ENCODE peak calls at places on chromosomes 3 and 15, in four cellular contexts. A is fibroblast of lung, M is OCI-LY7, V is neural progenitor cell. X is an unnamed sample.
A peak's percentile ranks its signal among the peaks of the same experiment; 100 is the strongest.

GRCh38 chr15:63583027-63583426 is 14.2 kb upstream of the FBXL22 start:
- DNase-seq in M (no peak), A (peak; percentile 93), V (no peak), X (no peak)

GRCh38 chr15:80530737-80531365 is 126.7 kb downstream of the ARNT2 start:
- DNase-seq in A (no peak), V (no peak), M (no peak), X (no peak)

GRCh38 chr3:74711913-74712512 is 97.6 kb upstream of the CNTN3 start:
- DNase-seq in M (no peak), V (no peak), A (no peak), X (no peak)

GRCh38 chr15:96893159-96893906 is 562.8 kb downstream of the NR2F2 start:
- DNase-seq in A (peak; percentile 11), M (no peak), V (peak; percentile 77), X (peak; percentile 30)

GRCh38 chr3:37074178-37074577 is 80.9 kb downstream of the MLH1 start:
- DNase-seq in M (no peak), V (no peak), A (peak; percentile 93), X (no peak)

GRCh38 chr3:142888099-142888483 is 792 bp downstream of the PCOLCE2 start:
- DNase-seq in V (no peak), A (no peak), M (no peak), X (no peak)

GRCh38 chr15:96347181-96348111 is 16.9 kb downstream of the NR2F2 start:
- DNase-seq in A (peak; percentile 78), V (peak; percentile 86), M (no peak), X (no peak)

GRCh38 chr3:67774676-67775075 is 120.3 kb upstream of the SUCLG2 start:
- DNase-seq in M (peak; percentile 14), A (no peak), V (no peak), X (no peak)

GRCh38 chr3:36941658-36942057 is 3.2 kb downstream of the TRANK1 start:
- DNase-seq in V (no peak), M (no peak), A (peak; percentile 38), X (no peak)

GRCh38 chr3:171696805-171697204 is 113.5 kb downstream of the PLD1 start:
- DNase-seq in M (no peak), V (no peak), A (no peak), X (no peak)

GRCh38 chr3:171691485-171691884 is 118.8 kb downstream of the PLD1 start:
- DNase-seq in A (no peak), M (no peak), V (no peak), X (no peak)

GRCh38 chr3:171690291-171690690 is 120.0 kb downstream of the PLD1 start:
- DNase-seq in M (no peak), A (no peak), V (no peak), X (peak; percentile 47)

GRCh38 chr3:171695476-171695875 is 114.8 kb downstream of the PLD1 start:
- DNase-seq in M (no peak), V (no peak), A (no peak), X (no peak)

DNA sequence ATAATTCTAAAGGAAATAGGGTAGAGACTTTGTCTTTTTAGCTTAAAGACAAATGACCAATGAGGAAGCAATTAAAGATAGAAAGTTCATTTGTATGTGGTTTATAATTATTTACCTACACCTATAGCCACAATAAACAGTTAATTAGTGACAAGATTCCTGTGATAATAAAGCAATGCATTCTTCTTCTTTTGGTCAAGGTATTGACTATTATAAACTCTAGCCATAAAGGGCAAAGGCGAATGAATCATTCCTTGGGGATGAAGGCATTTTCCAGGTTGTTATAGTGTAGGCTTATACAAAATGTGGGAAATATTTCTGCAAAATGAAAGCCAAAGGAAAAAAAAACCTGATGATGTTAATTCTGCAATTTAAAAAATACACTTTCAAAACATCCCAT is 115.4 kb downstream of the PLD1 start:
- DNase-seq in A (no peak), M (no peak), V (no peak), X (no peak)
- H3K4me2 ChIP-seq in A (no peak overlapping the region), M (no peak overlapping the region), V (no peak overlapping the region), X (no peak overlapping the region)

GRCh38 chr3:143928541-143929255 is 42.9 kb upstream of the DIPK2A start:
- DNase-seq in A (no peak), V (no peak), M (no peak), X (no peak)
- H2AFZ ChIP-seq in A (no peak overlapping the region), V (no peak overlapping the region), M (no peak overlapping the region), X (no peak overlapping the region)

DNA sequence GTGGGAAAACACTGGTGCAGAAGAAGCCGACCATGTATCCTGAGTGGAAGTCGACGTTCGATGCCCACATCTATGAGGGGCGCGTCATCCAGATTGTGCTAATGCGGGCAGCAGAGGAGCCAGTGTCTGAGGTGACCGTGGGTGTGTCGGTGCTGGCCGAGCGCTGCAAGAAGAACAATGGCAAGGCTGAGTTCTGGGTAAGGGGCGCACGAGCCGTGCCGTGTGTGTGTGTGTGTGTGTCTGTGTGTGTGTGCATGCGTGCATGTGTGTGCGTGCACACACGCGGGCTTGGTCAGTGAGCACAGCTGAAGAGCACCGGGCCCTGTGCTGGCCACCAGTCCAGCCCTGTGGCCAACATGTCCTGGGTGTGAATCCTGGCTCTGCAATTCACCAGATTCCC is 18.6 kb downstream of the PRKCD start:
- DNase-seq in M (no peak), A (no peak), V (no peak), X (no peak)
- H3K4me2 ChIP-seq in M (peak overlapping the region; percentile 71), A (no peak overlapping the region), V (no peak overlapping the region), X (no peak overlapping the region)

DNA sequence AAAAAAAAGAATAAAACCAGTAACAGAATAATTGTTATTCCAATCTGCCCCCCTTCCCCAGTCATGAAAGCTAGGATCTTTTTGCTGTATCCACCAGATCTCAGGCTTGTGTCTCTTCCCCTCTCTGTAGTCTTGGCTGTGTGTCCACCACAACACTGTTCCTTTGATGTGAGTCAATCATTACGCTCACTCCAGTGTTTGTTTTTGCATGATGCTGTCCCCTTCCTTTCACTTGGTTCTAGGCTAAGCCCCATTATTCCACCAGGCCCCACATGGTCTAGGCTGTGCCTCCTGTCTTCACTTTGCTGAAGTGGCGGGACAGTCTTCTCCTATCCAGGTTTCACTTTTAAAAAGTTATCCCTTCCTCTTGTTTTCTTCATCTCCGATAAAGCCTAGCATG is 13.6 kb downstream of the ACKR2 start:
- DNase-seq in V (no peak), A (no peak), M (no peak), X (no peak)
- H2AFZ ChIP-seq in V (peak overlapping the region; percentile 60), A (peak overlapping the region; percentile 33), M (no peak overlapping the region), X (no peak overlapping the region)

DNA sequence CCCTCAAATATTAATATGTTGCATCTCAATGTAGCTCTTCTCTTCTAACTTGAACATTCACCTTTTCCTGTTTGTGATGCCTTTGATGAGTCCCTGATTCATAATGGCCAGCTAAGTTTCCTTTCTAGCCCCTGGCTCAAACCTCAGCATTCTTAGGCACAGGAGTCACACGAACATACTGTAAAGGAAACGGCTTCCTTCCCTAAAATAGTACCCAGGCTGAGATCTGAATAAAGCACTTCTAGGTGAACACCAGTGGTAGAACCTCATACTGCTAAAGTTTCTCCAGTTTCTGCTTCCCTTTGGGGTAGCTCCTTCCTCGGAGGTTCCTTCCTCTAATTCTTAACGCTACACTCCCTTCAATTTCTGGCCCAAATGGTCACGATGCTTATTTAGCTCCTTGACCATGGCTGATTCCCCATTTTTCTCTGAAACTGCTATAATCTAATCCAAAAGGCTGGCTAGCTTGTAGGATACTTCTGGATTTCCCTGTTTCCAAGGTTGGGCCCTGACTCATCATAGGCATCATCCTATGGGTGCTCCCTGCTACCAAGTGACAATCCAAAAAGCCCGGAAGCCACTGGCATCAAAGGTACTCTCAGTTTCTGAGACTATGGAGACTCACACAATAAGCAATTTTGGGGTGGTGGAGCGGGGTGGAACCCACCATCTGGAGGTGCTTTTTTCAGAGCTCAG is 2.4 kb downstream of the ANAPC13 start:
- DNase-seq in V (no peak), A (peak; percentile 93), M (no peak), X (no peak)
- H3K4me2 ChIP-seq in V (no peak overlapping the region), A (peak overlapping the region; percentile 44), M (peak overlapping the region; percentile 94), X (no peak overlapping the region)

GRCh38 chr3:73295511-73296257 is 234.2 kb downstream of the EBLN2 start:
- DNase-seq in M (no peak), V (no peak), A (no peak), X (no peak)
- H2AFZ ChIP-seq in M (no peak overlapping the region), V (peak overlapping the region; percentile 40), A (no peak overlapping the region), X (no peak overlapping the region)